ENCODE peak calls at places on chromosome 1, in four cellular contexts. N, I, K and D are unnamed samples.

GRCh38 chr1:169112241-169112640 is 5.8 kb downstream of the ATP1B1 start:
- ATAC-seq in N (no peak), I (no peak), K (no peak), D (no peak)

GRCh38 chr1:160342520-160342919 is 530 bp downstream of the COPA start:
- ATAC-seq in N (peak), I (peak), K (peak), D (peak)

GRCh38 chr1:15272009-15272781 is 25.2 kb downstream of the FHAD1 start:
- ATAC-seq in N (peak), I (peak), K (peak), D (peak)

GRCh38 chr1:223429821-223430220 is 36.6 kb downstream of the CCDC185 start:
- ATAC-seq in N (no peak), I (no peak), K (no peak), D (no peak)

GRCh38 chr1:9101510-9102146 is 27.3 kb downstream of the GPR157 start:
- ATAC-seq in N (peak), I (peak), K (no peak), D (peak)

GRCh38 chr1:247332901-247333361 is 1.3 kb upstream of the ZNF496 start:
- ATAC-seq in N (peak), I (no peak), K (no peak), D (no peak)

GRCh38 chr1:61434276-61434675 is 290.7 kb downstream of the TM2D1 start:
- ATAC-seq in N (peak), I (no peak), K (no peak), D (peak)

GRCh38 chr1:21885236-21886037 is 51.7 kb downstream of the HSPG2 start:
- ATAC-seq in N (no peak), I (no peak), K (no peak), D (no peak)

GRCh38 chr1:97820470-97821188 is 100.2 kb downstream of the DPYD start:
- ATAC-seq in N (peak), I (no peak), K (no peak), D (no peak)

GRCh38 chr1:63442141-63442475 is 74.7 kb downstream of the ALG6 start:
- ATAC-seq in N (no peak), I (no peak), K (no peak), D (no peak)